ENCODE peak calls at places on chromosomes 5 and 9, in six cellular contexts. One of them, this sample, is unnamed.

GRCh38 chr9:6901179-6901578 is 143.4 kb downstream of the KDM4C start:
- DNase-seq in testis: no peak
- DNase-seq in A549: no peak
- DNase-seq in right cardiac atrium: no peak
- DNase-seq in pancreas: no peak
- DNase-seq in neural progenitor cell: no peak
- DNase-seq in this sample: no peak

GRCh38 chr5:103800728-103801127 is 238.1 kb upstream of the NUDT12 start:
- DNase-seq in pancreas: no peak
- DNase-seq in neural progenitor cell: no peak
- DNase-seq in testis: no peak
- DNase-seq in right cardiac atrium: no peak
- DNase-seq in A549: no peak
- DNase-seq in this sample: no peak

GRCh38 chr9:99181621-99182020 is 40.1 kb downstream of the ALG2 start:
- DNase-seq in neural progenitor cell: no peak
- DNase-seq in pancreas: no peak
- DNase-seq in A549: no peak
- DNase-seq in right cardiac atrium: no peak
- DNase-seq in testis: no peak
- DNase-seq in this sample: peak; percentile 43

GRCh38 chr5:148697177-148697820 is 43.0 kb upstream of the HTR4 start:
- DNase-seq in pancreas: no peak
- DNase-seq in neural progenitor cell: no peak
- DNase-seq in right cardiac atrium: peak; percentile 56
- DNase-seq in A549: no peak
- DNase-seq in testis: no peak
- DNase-seq in this sample: no peak

GRCh38 chr5:39579750-39580149 is 155.0 kb upstream of the DAB2 start:
- DNase-seq in A549: no peak
- DNase-seq in testis: no peak
- DNase-seq in pancreas: no peak
- DNase-seq in neural progenitor cell: no peak
- DNase-seq in right cardiac atrium: no peak
- DNase-seq in this sample: no peak

GRCh38 chr5:151255621-151256286 is 2.8 kb downstream of the GM2A start:
- DNase-seq in right cardiac atrium: no peak
- DNase-seq in testis: no peak
- DNase-seq in pancreas: no peak
- DNase-seq in neural progenitor cell: no peak
- DNase-seq in A549: no peak
- DNase-seq in this sample: no peak

GRCh38 chr9:114261026-114261425 is 61.9 kb upstream of the ORM1 start:
- DNase-seq in neural progenitor cell: no peak
- DNase-seq in right cardiac atrium: peak; percentile 9
- DNase-seq in A549: no peak
- DNase-seq in testis: no peak
- DNase-seq in pancreas: no peak
- DNase-seq in this sample: no peak

GRCh38 chr5:1511651-1512540 is 11.9 kb downstream of the LPCAT1 start:
- DNase-seq in neural progenitor cell: peak; percentile 44
- DNase-seq in testis: peak; percentile 36
- DNase-seq in pancreas: peak; percentile 51
- DNase-seq in A549: peak; percentile 56
- DNase-seq in right cardiac atrium: no peak
- DNase-seq in this sample: peak; percentile 18

GRCh38 chr5:143200781-143201398 is 202.6 kb downstream of the NR3C1 start:
- DNase-seq in testis: no peak
- DNase-seq in neural progenitor cell: no peak
- DNase-seq in A549: peak; percentile 41
- DNase-seq in right cardiac atrium: peak; percentile 78
- DNase-seq in pancreas: no peak
- DNase-seq in this sample: peak; percentile 75

GRCh38 chr5:15385553-15385952 is 114.4 kb upstream of the FBXL7 start:
- DNase-seq in testis: no peak
- DNase-seq in pancreas: no peak
- DNase-seq in neural progenitor cell: no peak
- DNase-seq in A549: no peak
- DNase-seq in right cardiac atrium: no peak
- DNase-seq in this sample: no peak

GRCh38 chr9:63816742-63817621 is 1468.0 kb downstream of the FOXD4L5 start:
- DNase-seq in right cardiac atrium: peak; percentile 95
- DNase-seq in neural progenitor cell: peak; percentile 95
- DNase-seq in testis: peak; percentile 92
- DNase-seq in pancreas: peak; percentile 97
- DNase-seq in A549: peak; percentile 52
- DNase-seq in this sample: no peak

GRCh38 chr9:76403352-76403751 is 9.1 kb upstream of the RFK start:
- DNase-seq in testis: no peak
- DNase-seq in pancreas: no peak
- DNase-seq in right cardiac atrium: no peak
- DNase-seq in neural progenitor cell: no peak
- DNase-seq in A549: peak; percentile 66
- DNase-seq in this sample: peak; percentile 59

GRCh38 chr5:61734001-61734400 is 401.9 kb downstream of the ZSWIM6 start:
- DNase-seq in A549: no peak
- DNase-seq in right cardiac atrium: no peak
- DNase-seq in pancreas: no peak
- DNase-seq in neural progenitor cell: no peak
- DNase-seq in testis: no peak
- DNase-seq in this sample: no peak
- H3K4me1 ChIP-seq in A549: no peaks in the 10 kb centered on the region
- H3K4me1 ChIP-seq in right cardiac atrium: no peaks in the 10 kb centered on the region
- H3K4me1 ChIP-seq in pancreas: no peaks in the 10 kb centered on the region
- H3K4me1 ChIP-seq in neural progenitor cell: peaks cover 13% of the 10 kb centered on the region
- H3K4me1 ChIP-seq in testis: peaks cover 8% of the 10 kb centered on the region
- H3K4me1 ChIP-seq in this sample: no peaks in the 10 kb centered on the region

GRCh38 chr9:138043061-138043410 is 165.5 kb downstream of the CACNA1B start:
- DNase-seq in pancreas: no peak
- DNase-seq in right cardiac atrium: no peak
- DNase-seq in neural progenitor cell: no peak
- DNase-seq in testis: peak; percentile 6
- DNase-seq in A549: no peak
- DNase-seq in this sample: no peak
- H3K9me3 ChIP-seq in pancreas: no peaks in the 10 kb centered on the region
- H3K9me3 ChIP-seq in right cardiac atrium: no peaks in the 10 kb centered on the region
- H3K9me3 ChIP-seq in neural progenitor cell: no peaks in the 10 kb centered on the region
- H3K9me3 ChIP-seq in testis: no peaks in the 10 kb centered on the region
- H3K9me3 ChIP-seq in A549: no peaks in the 10 kb centered on the region
- H3K9me3 ChIP-seq in this sample: no peaks in the 10 kb centered on the region

GRCh38 chr9:133956520-133957076 is 35.5 kb downstream of the VAV2 start:
- DNase-seq in testis: no peak
- DNase-seq in right cardiac atrium: peak; percentile 81
- DNase-seq in A549: no peak
- DNase-seq in pancreas: peak; percentile 84
- DNase-seq in neural progenitor cell: peak; percentile 37
- DNase-seq in this sample: peak; percentile 79
- H3K4me1 ChIP-seq in testis: peaks cover 25% of the 10 kb centered on the region
- H3K4me1 ChIP-seq in right cardiac atrium: peaks cover 13% of the 10 kb centered on the region
- H3K4me1 ChIP-seq in A549: peaks cover 9% of the 10 kb centered on the region
- H3K4me1 ChIP-seq in pancreas: peaks cover 50% of the 10 kb centered on the region
- H3K4me1 ChIP-seq in neural progenitor cell: peaks cover 52% of the 10 kb centered on the region
- H3K4me1 ChIP-seq in this sample: peaks cover 39% of the 10 kb centered on the region

GRCh38 chr9:11235061-11235460 is 622.3 kb upstream of the PTPRD start:
- DNase-seq in neural progenitor cell: no peak
- DNase-seq in A549: no peak
- DNase-seq in right cardiac atrium: no peak
- DNase-seq in pancreas: no peak
- DNase-seq in testis: no peak
- DNase-seq in this sample: no peak

GRCh38 chr9:11233693-11234092 is 620.9 kb upstream of the PTPRD start:
- DNase-seq in testis: no peak
- DNase-seq in pancreas: no peak
- DNase-seq in A549: no peak
- DNase-seq in right cardiac atrium: no peak
- DNase-seq in neural progenitor cell: no peak
- DNase-seq in this sample: no peak
- H3K9me3 ChIP-seq in testis: no peaks in the 10 kb centered on the region
- H3K9me3 ChIP-seq in pancreas: no peaks in the 10 kb centered on the region
- H3K9me3 ChIP-seq in A549: no peaks in the 10 kb centered on the region
- H3K9me3 ChIP-seq in right cardiac atrium: no peaks in the 10 kb centered on the region
- H3K9me3 ChIP-seq in neural progenitor cell: no peaks in the 10 kb centered on the region
- H3K9me3 ChIP-seq in this sample: no peaks in the 10 kb centered on the region